ENCODE peak calls at places on chromosomes 12 and 14, in eight cellular contexts. D, P, V, F, T, Z, Q and X are unnamed samples.

GRCh38 chr14:73754911-73755360 is 40.8 kb upstream of the PNMA1 start:
- DNase-seq in T (no peak), D (peak; percentile 82), P (peak; percentile 60), V (no peak), Q (peak; percentile 71), F (no peak), Z (no peak), X (no peak)

GRCh38 chr12:89836026-89836425 is 127.4 kb upstream of the ATP2B1 start:
- DNase-seq in F (no peak), P (no peak), D (peak; percentile 36), V (no peak), Q (no peak), T (no peak), Z (no peak), X (no peak)

GRCh38 chr12:49456280-49456679 is 82.5 kb upstream of the KCNH3 start:
- DNase-seq in T (no peak), Z (no peak), F (no peak), V (no peak), P (no peak), Q (no peak), D (no peak), X (no peak)

GRCh38 chr14:22598896-22599244 is 770 bp downstream of the ABHD4 start:
- DNase-seq in Q (no peak), D (peak; percentile 44), V (peak; percentile 47), P (peak; percentile 80), T (no peak), Z (peak; percentile 49), F (no peak), X (no peak)

GRCh38 chr14:60653709-60654161 is 4.5 kb upstream of the SIX1 start:
- DNase-seq in V (no peak), D (no peak), Q (no peak), T (no peak), F (no peak), P (no peak), Z (no peak), X (no peak)

GRCh38 chr12:96500686-96501085 is 11.3 kb downstream of the CFAP54 start:
- DNase-seq in V (peak; percentile 7), Z (peak; percentile 33), P (no peak), F (no peak), D (peak; percentile 55), T (no peak), Q (no peak), X (no peak)

GRCh38 chr12:88643685-88644084 is 63.4 kb upstream of the KITLG start:
- DNase-seq in D (no peak), Q (no peak), V (no peak), T (no peak), P (no peak), F (no peak), Z (no peak), X (no peak)

GRCh38 chr12:101021911-101022388 is 188.1 kb downstream of the SLC5A8 start:
- DNase-seq in V (no peak), F (no peak), T (no peak), D (peak; percentile 89), P (no peak), Q (no peak), Z (no peak), X (no peak)

GRCh38 chr14:62778847-62779246 is 266.4 kb downstream of the KCNH5 start:
- DNase-seq in D (peak; percentile 30), P (no peak), F (no peak), T (no peak), V (no peak), Q (no peak), Z (no peak), X (no peak)

GRCh38 chr14:66650491-66650911 is 142.6 kb downstream of the GPHN start:
- DNase-seq in Z (peak; percentile 91), V (peak; percentile 32), T (peak; percentile 60), D (peak; percentile 45), F (no peak), Q (no peak), P (no peak), X (no peak)

GRCh38 chr14:63896278-63896720 is 43.5 kb downstream of the SYNE2 start:
- DNase-seq in Z (no peak), T (no peak), V (peak; percentile 78), F (no peak), P (peak; percentile 70), D (peak; percentile 99), Q (peak; percentile 72), X (no peak)

GRCh38 chr12:131901431-131902331 is 7.3 kb downstream of the ULK1 start:
- DNase-seq in Z (no peak), Q (peak; percentile 76), P (peak; percentile 65), V (peak; percentile 44), T (no peak), F (no peak), D (no peak), X (no peak)

GRCh38 chr12:53259891-53260290 is 8.2 kb upstream of the ESPL1 start:
- DNase-seq in F (no peak), T (no peak), Z (no peak), V (no peak), D (no peak), P (no peak), Q (no peak), X (no peak)

GRCh38 chr14:91679273-91679672 is 52.6 kb downstream of the CATSPERB start:
- DNase-seq in P (no peak), Q (no peak), F (no peak), V (no peak), D (no peak), Z (no peak), T (no peak), X (no peak)

GRCh38 chr12:75674393-75674792 is 163.0 kb upstream of the KRR1 start:
- DNase-seq in Q (no peak), F (no peak), D (no peak), Z (no peak), P (no peak), T (no peak), V (no peak), X (no peak)

GRCh38 chr14:102777711-102778615 is 714 bp downstream of the TRAF3 start:
- DNase-seq in D (peak; percentile 38), F (no peak), V (peak; percentile 26), Z (peak; percentile 61), Q (no peak), P (no peak), T (no peak), X (no peak)

GRCh38 chr12:1186298-1186697 is 195.3 kb downstream of the ERC1 start:
- DNase-seq in P (no peak), T (no peak), D (no peak), Z (no peak), V (no peak), Q (no peak), F (no peak), X (no peak)

GRCh38 chr12:62934799-62935674 is at the start of gene PPM1H:
- DNase-seq in T (peak; percentile 62), Q (peak; percentile 77), F (peak; percentile 85), D (peak; percentile 42), Z (peak; percentile 81), P (peak; percentile 91), V (peak; percentile 99), X (peak; percentile 90)

GRCh38 chr12:115172521-115172920 is 488.5 kb upstream of the TBX3 start:
- DNase-seq in F (no peak), V (no peak), P (no peak), Z (no peak), D (no peak), T (no peak), Q (no peak), X (no peak)

DNA sequence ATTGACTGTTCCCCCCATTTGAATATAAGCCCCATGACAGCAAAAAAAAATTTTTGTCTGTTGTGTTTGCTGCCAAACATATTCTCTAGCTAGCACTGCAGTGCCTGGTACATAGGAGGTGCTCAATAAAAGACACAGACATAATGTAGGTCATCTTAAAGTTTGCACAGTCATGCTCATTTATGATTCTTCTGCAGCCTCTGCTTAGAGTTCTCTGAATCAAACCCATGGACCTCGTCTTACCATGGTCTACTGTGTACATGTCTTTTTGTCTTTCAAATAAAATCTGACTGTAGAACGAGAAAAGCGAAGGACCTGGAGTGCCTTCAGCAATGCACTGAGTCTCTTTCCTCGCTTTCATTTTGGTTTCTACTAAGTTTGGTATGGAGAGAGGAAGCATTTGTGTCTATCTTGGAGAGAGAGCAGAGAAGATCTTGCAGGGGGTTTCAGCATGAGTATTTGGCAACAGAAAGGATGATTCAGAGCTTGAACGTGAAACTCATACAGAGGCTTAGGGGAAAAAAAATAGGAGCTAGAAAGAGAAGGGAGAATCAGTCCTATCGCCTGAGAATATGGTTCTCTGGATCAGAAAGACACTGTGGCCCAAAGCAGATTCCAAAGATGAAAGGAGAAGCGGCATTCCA is 38.8 kb upstream of the TMCC3 start:
- DNase-seq in F (no peak), V (no peak), D (peak; percentile 87), P (no peak), Z (peak; percentile 41), T (no peak), Q (no peak), X (no peak)
- TF ChIP-seq CTCF in F (no peak), V (no peak), D (no peak), P (no peak), Z (no peak), T (no peak), Q (no peak), X (no peak)

GRCh38 chr14:36243183-36243582 is 66.7 kb upstream of the PTCSC3 start:
- DNase-seq in T (no peak), P (no peak), V (no peak), D (no peak), Q (no peak), F (no peak), Z (no peak), X (no peak)

GRCh38 chr14:36238666-36239363 is 62.3 kb upstream of the PTCSC3 start:
- DNase-seq in P (no peak), T (no peak), F (no peak), D (peak; percentile 4), V (no peak), Z (no peak), Q (no peak), X (no peak)

GRCh38 chr14:36245223-36245622 is 68.7 kb upstream of the PTCSC3 start:
- DNase-seq in Z (no peak), D (no peak), P (no peak), V (no peak), T (no peak), F (no peak), Q (no peak), X (no peak)

GRCh38 chr14:36241183-36241582 is 64.7 kb upstream of the PTCSC3 start:
- DNase-seq in D (peak; percentile 5), T (no peak), V (no peak), F (no peak), Z (no peak), P (no peak), Q (no peak), X (no peak)
- TF ChIP-seq CTCF in D (no peak), T (no peak), V (no peak), F (no peak), Z (no peak), P (no peak), Q (peak; percentile 9), X (no peak)

GRCh38 chr14:97539884-97540283 is 742.7 kb downstream of the VRK1 start:
- DNase-seq in V (no peak), P (no peak), D (no peak), Z (no peak), T (no peak), F (no peak), Q (no peak), X (no peak)
- TF ChIP-seq CTCF in V (no peak), P (no peak), D (no peak), Z (no peak), T (no peak), F (no peak), Q (no peak), X (no peak)

DNA sequence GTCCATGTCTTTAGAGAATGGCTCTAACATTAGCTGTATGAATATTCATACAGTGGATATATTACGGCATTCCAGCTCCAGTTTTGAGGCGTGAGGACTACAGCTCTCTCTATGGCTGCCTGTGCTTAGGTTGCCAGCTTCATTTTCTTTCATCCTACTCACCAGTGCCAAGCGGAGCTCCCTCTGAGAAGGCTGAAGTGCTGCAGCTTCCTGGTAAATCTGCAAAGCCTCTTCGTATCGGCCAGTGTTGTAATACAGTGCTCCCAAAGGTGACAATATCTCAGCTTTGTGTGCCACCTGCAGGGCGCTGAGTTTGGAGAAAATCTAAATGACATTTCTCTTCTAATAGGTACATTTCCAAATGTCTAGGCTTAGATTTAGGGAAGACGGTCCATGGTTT is 19.8 kb upstream of the OVCH1 start:
- DNase-seq in P (peak; percentile 31), D (no peak), V (peak; percentile 49), F (no peak), Q (no peak), T (no peak), Z (peak; percentile 7), X (no peak)
- TF ChIP-seq CTCF in P (peak; percentile 46), D (no peak), V (peak; percentile 38), F (no peak), Q (no peak), T (peak; percentile 9), Z (peak; percentile 3), X (no peak)